ENCODE peak calls at places on chromosomes 1 and 21, in four cellular contexts. I, G, H and R are unnamed samples.

GRCh38 chr1:44811714-44812151 is 3.4 kb downstream of the BTBD19 start:
- DNase-seq in I (peak), H (peak), G (no peak), R (no peak)

GRCh38 chr1:64956241-64956640 is 10.1 kb downstream of the JAK1 start:
- DNase-seq in G (no peak), I (no peak), H (no peak), R (no peak)

GRCh38 chr1:218711884-218712674 is 366.9 kb downstream of the TGFB2 start:
- DNase-seq in G (no peak), I (peak), H (no peak), R (no peak)

GRCh38 chr1:205670611-205671430 is 9.5 kb downstream of the SLC45A3 start:
- DNase-seq in H (no peak), I (no peak), G (no peak), R (no peak)

GRCh38 chr1:11807087-11807486 is 1.1 kb downstream of the CLCN6 start:
- DNase-seq in H (peak), I (no peak), G (no peak), R (no peak)

GRCh38 chr1:150309758-150310495 is 11.4 kb upstream of the PRPF3 start:
- DNase-seq in G (no peak), I (no peak), H (no peak), R (no peak)

GRCh38 chr1:239084459-239085080 is 301.8 kb upstream of the CHRM3 start:
- DNase-seq in H (no peak), G (no peak), I (no peak), R (no peak)

GRCh38 chr1:160428655-160429054 is 28.3 kb downstream of the VANGL2 start:
- DNase-seq in G (peak), H (no peak), I (peak), R (no peak)

GRCh38 chr1:226967665-226968064 is 27.6 kb downstream of the COQ8A start:
- DNase-seq in I (peak), G (no peak), H (no peak), R (no peak)

GRCh38 chr1:1041092-1041503 is 21.2 kb downstream of the AGRN start:
- DNase-seq in I (no peak), G (no peak), H (no peak), R (no peak)

GRCh38 chr1:64162804-64163203 is 40.6 kb upstream of the UBE2U start:
- DNase-seq in I (no peak), H (no peak), G (no peak), R (no peak)

GRCh38 chr1:228336308-228337030 is 70.2 kb downstream of the TRIM11 start:
- DNase-seq in H (peak), G (no peak), I (no peak), R (no peak)

GRCh38 chr1:97350662-97351061 is 570.2 kb downstream of the DPYD start:
- DNase-seq in H (no peak), G (no peak), I (no peak), R (no peak)

GRCh38 chr21:35838987-35839763 is 221.2 kb downstream of the SETD4 start:
- DNase-seq in G (no peak), I (no peak), H (no peak), R (no peak)

GRCh38 chr1:1058921-1059493 is 15.1 kb downstream of the RNF223 start:
- DNase-seq in H (no peak), G (peak), I (no peak), R (peak)

GRCh38 chr1:11796036-11796828 is 9.5 kb downstream of the MTHFR start:
- DNase-seq in I (no peak), G (no peak), H (peak), R (no peak)

GRCh38 chr1:234921266-234922062 is 207.2 kb downstream of the TOMM20 start:
- DNase-seq in I (peak), H (no peak), G (no peak), R (no peak)

GRCh38 chr1:228410015-228410414 is 3.4 kb upstream of the TRIM11 start:
- DNase-seq in H (peak), G (no peak), I (no peak), R (no peak)

GRCh38 chr1:208238710-208239517 is 5.3 kb downstream of the PLXNA2 start:
- DNase-seq in I (no peak), G (no peak), H (no peak), R (no peak)

GRCh38 chr1:111515291-111516007 is 12.0 kb upstream of the ADORA3 start:
- DNase-seq in H (peak), G (peak), I (peak), R (no peak)

GRCh38 chr1:76073471-76073870 is 1.1 kb upstream of the ST6GALNAC3 start:
- DNase-seq in G (no peak), H (no peak), I (peak), R (no peak)

GRCh38 chr1:46133181-46133658 is 791 bp upstream of the PIK3R3 start:
- DNase-seq in H (no peak), G (no peak), I (no peak), R (no peak)

GRCh38 chr1:203556047-203556851 is 62.3 kb downstream of the OPTC start:
- DNase-seq in I (peak), G (no peak), H (no peak), R (no peak)

GRCh38 chr1:28078680-28079626 is 9.5 kb downstream of the EYA3 start:
- DNase-seq in I (no peak), H (no peak), G (no peak), R (no peak)

GRCh38 chr1:2204384-2205190 is 10.0 kb upstream of the FAAP20 start:
- DNase-seq in G (peak), H (peak), I (peak), R (no peak)

GRCh38 chr1:156657161-156657970 is 15.4 kb downstream of the BCAN start:
- DNase-seq in G (peak), H (peak), I (peak), R (no peak)

GRCh38 chr1:47951545-47952235 is 45.5 kb downstream of the TRABD2B start:
- DNase-seq in G (no peak), H (no peak), I (no peak), R (no peak)

GRCh38 chr1:7831458-7831857 is 21.4 kb downstream of the UTS2 start:
- DNase-seq in G (no peak), H (no peak), I (no peak), R (no peak)

GRCh38 chr21:31894441-31894840 is 21.6 kb downstream of the HUNK start:
- DNase-seq in I (no peak), H (no peak), G (no peak), R (no peak)

GRCh38 chr1:68230901-68231626 is 1.3 kb downstream of the WLS start:
- DNase-seq in H (peak), I (peak), G (no peak), R (no peak)

GRCh38 chr1:7893529-7894180 is 40.8 kb upstream of the UTS2 start:
- DNase-seq in I (no peak), H (no peak), G (no peak), R (peak)

GRCh38 chr1:89547563-89548485 is 23.2 kb downstream of the LRRC8B start:
- DNase-seq in H (no peak), I (peak), G (no peak), R (peak)

GRCh38 chr1:59714219-59714618 is 100.5 kb upstream of the HOOK1 start:
- DNase-seq in I (no peak), G (no peak), H (no peak), R (no peak)